ENCODE peak calls at places on chromosomes 1 and 21, in seven cellular contexts. One of them, this sample, is unnamed.

GRCh38 chr1:54212872-54213271 is 12.9 kb downstream of the MRPL37 start:
- DNase-seq in fibroblast of the aortic adventitia: no peak
- DNase-seq in bronchial epithelial cell: no peak
- DNase-seq in HL-60: no peak
- DNase-seq in fibroblast of lung: no peak
- DNase-seq in cardiac fibroblast: no peak
- DNase-seq in mucosa of descending colon: no peak
- DNase-seq in this sample: no peak

GRCh38 chr21:43193651-43194302 is 25.0 kb downstream of the CRYAA start:
- DNase-seq in fibroblast of the aortic adventitia: peak
- DNase-seq in bronchial epithelial cell: peak
- DNase-seq in HL-60: no peak
- DNase-seq in fibroblast of lung: peak
- DNase-seq in cardiac fibroblast: peak
- DNase-seq in mucosa of descending colon: peak
- DNase-seq in this sample: peak

GRCh38 chr21:36419996-36420395 is 34.8 kb downstream of the CHAF1B start:
- DNase-seq in fibroblast of the aortic adventitia: peak
- DNase-seq in bronchial epithelial cell: peak
- DNase-seq in HL-60: peak
- DNase-seq in fibroblast of lung: peak
- DNase-seq in cardiac fibroblast: peak
- DNase-seq in mucosa of descending colon: peak
- DNase-seq in this sample: peak

GRCh38 chr1:207893737-207894582 is 17.0 kb downstream of the CD34 start:
- DNase-seq in fibroblast of the aortic adventitia: no peak
- DNase-seq in bronchial epithelial cell: no peak
- DNase-seq in HL-60: no peak
- DNase-seq in fibroblast of lung: no peak
- DNase-seq in cardiac fibroblast: no peak
- DNase-seq in mucosa of descending colon: no peak
- DNase-seq in this sample: no peak

GRCh38 chr1:12697406-12697805 is 18.5 kb upstream of the AADACL3 start:
- DNase-seq in fibroblast of the aortic adventitia: peak
- DNase-seq in bronchial epithelial cell: no peak
- DNase-seq in HL-60: no peak
- DNase-seq in fibroblast of lung: no peak
- DNase-seq in cardiac fibroblast: no peak
- DNase-seq in mucosa of descending colon: no peak
- DNase-seq in this sample: peak

GRCh38 chr1:240808381-240808780 is 196.4 kb upstream of the GREM2 start:
- DNase-seq in fibroblast of the aortic adventitia: no peak
- DNase-seq in bronchial epithelial cell: no peak
- DNase-seq in HL-60: no peak
- DNase-seq in fibroblast of lung: no peak
- DNase-seq in cardiac fibroblast: no peak
- DNase-seq in mucosa of descending colon: no peak
- DNase-seq in this sample: no peak

GRCh38 chr1:71743862-71744261 is 538.5 kb downstream of the NEGR1 start:
- DNase-seq in fibroblast of the aortic adventitia: no peak
- DNase-seq in bronchial epithelial cell: no peak
- DNase-seq in HL-60: no peak
- DNase-seq in fibroblast of lung: no peak
- DNase-seq in cardiac fibroblast: no peak
- DNase-seq in mucosa of descending colon: no peak
- DNase-seq in this sample: no peak

GRCh38 chr1:28917757-28918118 is 3.4 kb downstream of the EPB41 start:
- DNase-seq in fibroblast of the aortic adventitia: no peak
- DNase-seq in bronchial epithelial cell: peak
- DNase-seq in HL-60: no peak
- DNase-seq in fibroblast of lung: no peak
- DNase-seq in cardiac fibroblast: no peak
- DNase-seq in mucosa of descending colon: no peak
- DNase-seq in this sample: no peak

GRCh38 chr1:4021153-4021894 is 121.3 kb upstream of the C1orf174 start:
- DNase-seq in fibroblast of the aortic adventitia: no peak
- DNase-seq in bronchial epithelial cell: no peak
- DNase-seq in HL-60: no peak
- DNase-seq in fibroblast of lung: no peak
- DNase-seq in cardiac fibroblast: no peak
- DNase-seq in mucosa of descending colon: no peak
- DNase-seq in this sample: no peak

GRCh38 chr1:39944410-39944809 is 10.5 kb upstream of the MFSD2A start:
- DNase-seq in fibroblast of the aortic adventitia: no peak
- DNase-seq in bronchial epithelial cell: no peak
- DNase-seq in HL-60: no peak
- DNase-seq in fibroblast of lung: no peak
- DNase-seq in cardiac fibroblast: no peak
- DNase-seq in mucosa of descending colon: no peak
- DNase-seq in this sample: no peak

GRCh38 chr1:33918368-33918767 is 54.5 kb downstream of the HMGB4 start:
- DNase-seq in fibroblast of the aortic adventitia: peak
- DNase-seq in bronchial epithelial cell: peak
- DNase-seq in HL-60: no peak
- DNase-seq in fibroblast of lung: peak
- DNase-seq in cardiac fibroblast: peak
- DNase-seq in mucosa of descending colon: no peak
- DNase-seq in this sample: peak

GRCh38 chr1:223700942-223701637 is 11.2 kb upstream of the CAPN2 start:
- DNase-seq in fibroblast of the aortic adventitia: peak
- DNase-seq in bronchial epithelial cell: peak
- DNase-seq in HL-60: no peak
- DNase-seq in fibroblast of lung: peak
- DNase-seq in cardiac fibroblast: peak
- DNase-seq in mucosa of descending colon: no peak
- DNase-seq in this sample: peak

GRCh38 chr1:63703661-63704060 is 70.2 kb upstream of the ROR1 start:
- DNase-seq in fibroblast of the aortic adventitia: no peak
- DNase-seq in bronchial epithelial cell: no peak
- DNase-seq in HL-60: no peak
- DNase-seq in fibroblast of lung: no peak
- DNase-seq in cardiac fibroblast: no peak
- DNase-seq in mucosa of descending colon: no peak
- DNase-seq in this sample: no peak

GRCh38 chr1:101112051-101112770 is 86.6 kb upstream of the DPH5 start:
- DNase-seq in fibroblast of the aortic adventitia: no peak
- DNase-seq in bronchial epithelial cell: no peak
- DNase-seq in HL-60: no peak
- DNase-seq in fibroblast of lung: no peak
- DNase-seq in cardiac fibroblast: peak
- DNase-seq in mucosa of descending colon: peak
- DNase-seq in this sample: no peak

GRCh38 chr1:158002022-158002629 is 8.7 kb downstream of the KIRREL1 start:
- DNase-seq in fibroblast of the aortic adventitia: peak
- DNase-seq in bronchial epithelial cell: peak
- DNase-seq in HL-60: no peak
- DNase-seq in fibroblast of lung: no peak
- DNase-seq in cardiac fibroblast: peak
- DNase-seq in mucosa of descending colon: no peak
- DNase-seq in this sample: no peak

GRCh38 chr1:164703415-164703814 is 144.4 kb downstream of the PBX1 start:
- DNase-seq in fibroblast of the aortic adventitia: no peak
- DNase-seq in bronchial epithelial cell: no peak
- DNase-seq in HL-60: no peak
- DNase-seq in fibroblast of lung: no peak
- DNase-seq in cardiac fibroblast: no peak
- DNase-seq in mucosa of descending colon: no peak
- DNase-seq in this sample: no peak

GRCh38 chr1:10632691-10633090 is 157.9 kb downstream of the PEX14 start:
- DNase-seq in fibroblast of the aortic adventitia: no peak
- DNase-seq in bronchial epithelial cell: no peak
- DNase-seq in HL-60: no peak
- DNase-seq in fibroblast of lung: no peak
- DNase-seq in cardiac fibroblast: no peak
- DNase-seq in mucosa of descending colon: peak
- DNase-seq in this sample: no peak

GRCh38 chr1:240465531-240465940 is 146.4 kb downstream of the GREM2 start:
- DNase-seq in fibroblast of the aortic adventitia: no peak
- DNase-seq in bronchial epithelial cell: no peak
- DNase-seq in HL-60: no peak
- DNase-seq in fibroblast of lung: peak
- DNase-seq in cardiac fibroblast: peak
- DNase-seq in mucosa of descending colon: no peak
- DNase-seq in this sample: no peak

GRCh38 chr1:25431495-25432363 is 1.0 kb downstream of the MACO1 start:
- DNase-seq in fibroblast of the aortic adventitia: peak
- DNase-seq in bronchial epithelial cell: no peak
- DNase-seq in HL-60: no peak
- DNase-seq in fibroblast of lung: no peak
- DNase-seq in cardiac fibroblast: no peak
- DNase-seq in mucosa of descending colon: peak
- DNase-seq in this sample: no peak

GRCh38 chr1:41118645-41119044 is 97.1 kb upstream of the SLFNL1 start:
- DNase-seq in fibroblast of the aortic adventitia: no peak
- DNase-seq in bronchial epithelial cell: no peak
- DNase-seq in HL-60: no peak
- DNase-seq in fibroblast of lung: no peak
- DNase-seq in cardiac fibroblast: no peak
- DNase-seq in mucosa of descending colon: no peak
- DNase-seq in this sample: no peak

GRCh38 chr1:41122148-41122547 is 100.6 kb upstream of the SLFNL1 start:
- DNase-seq in fibroblast of the aortic adventitia: no peak
- DNase-seq in bronchial epithelial cell: no peak
- DNase-seq in HL-60: no peak
- DNase-seq in fibroblast of lung: no peak
- DNase-seq in cardiac fibroblast: no peak
- DNase-seq in mucosa of descending colon: no peak
- DNase-seq in this sample: no peak

DNA sequence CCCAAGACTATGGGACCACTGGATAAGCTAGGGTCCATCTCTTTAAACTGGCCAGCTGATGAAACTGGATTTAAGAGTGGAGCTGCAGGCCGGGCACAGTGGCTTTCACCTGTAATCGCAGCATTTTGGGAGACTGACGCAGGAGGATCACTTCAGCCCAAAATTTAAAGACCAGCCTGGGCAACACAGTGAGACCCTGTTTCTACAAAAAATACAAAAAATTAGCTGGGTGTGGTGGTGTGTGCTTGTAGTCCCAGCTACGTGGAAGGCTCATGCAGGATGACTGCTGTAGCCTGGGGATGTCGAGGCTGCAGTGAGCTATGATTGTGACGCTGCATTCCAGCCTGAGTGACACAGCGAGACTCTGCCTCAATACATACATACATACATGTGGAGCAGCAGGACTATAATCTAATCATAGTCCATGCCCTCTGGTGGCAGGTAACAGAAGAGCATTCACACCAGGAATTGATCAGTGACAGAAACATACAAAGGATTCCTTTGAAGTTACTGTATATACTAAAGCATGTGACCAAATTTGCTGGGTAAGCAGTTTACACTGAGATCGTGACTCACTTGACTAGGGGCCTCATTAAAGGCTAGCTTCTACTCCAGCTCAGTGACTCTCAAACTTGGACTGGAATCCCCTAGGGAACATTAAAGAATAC is 101.5 kb upstream of the SLFNL1 start:
- DNase-seq in fibroblast of the aortic adventitia: peak
- DNase-seq in bronchial epithelial cell: peak
- DNase-seq in HL-60: no peak
- DNase-seq in fibroblast of lung: peak
- DNase-seq in cardiac fibroblast: peak
- DNase-seq in mucosa of descending colon: no peak
- DNase-seq in this sample: no peak
- TF ChIP-seq CTCF in fibroblast of the aortic adventitia: peak
- TF ChIP-seq CTCF in bronchial epithelial cell: peak
- TF ChIP-seq CTCF in HL-60: peak
- TF ChIP-seq CTCF in fibroblast of lung: peak
- TF ChIP-seq CTCF in cardiac fibroblast: peak
- TF ChIP-seq CTCF in mucosa of descending colon: peak
- TF ChIP-seq CTCF in this sample: peak

GRCh38 chr1:165738794-165739193 is 29.9 kb downstream of the TMCO1 start:
- DNase-seq in fibroblast of the aortic adventitia: no peak
- DNase-seq in bronchial epithelial cell: no peak
- DNase-seq in HL-60: no peak
- DNase-seq in fibroblast of lung: no peak
- DNase-seq in cardiac fibroblast: no peak
- DNase-seq in mucosa of descending colon: no peak
- DNase-seq in this sample: no peak
- H3K4me3 ChIP-seq in fibroblast of the aortic adventitia: no peak
- H3K4me3 ChIP-seq in bronchial epithelial cell: no peak
- H3K4me3 ChIP-seq in HL-60: no peak
- H3K4me3 ChIP-seq in fibroblast of lung: no peak
- H3K4me3 ChIP-seq in cardiac fibroblast: no peak
- H3K4me3 ChIP-seq in mucosa of descending colon: no peak
- H3K4me3 ChIP-seq in this sample: no peak

GRCh38 chr1:154750681-154751665 is 119.1 kb downstream of the KCNN3 start:
- DNase-seq in fibroblast of the aortic adventitia: no peak
- DNase-seq in bronchial epithelial cell: no peak
- DNase-seq in HL-60: no peak
- DNase-seq in fibroblast of lung: no peak
- DNase-seq in cardiac fibroblast: no peak
- DNase-seq in mucosa of descending colon: no peak
- DNase-seq in this sample: no peak

GRCh38 chr1:154747841-154748766 is 122.0 kb downstream of the KCNN3 start:
- DNase-seq in fibroblast of the aortic adventitia: no peak
- DNase-seq in bronchial epithelial cell: no peak
- DNase-seq in HL-60: no peak
- DNase-seq in fibroblast of lung: peak
- DNase-seq in cardiac fibroblast: no peak
- DNase-seq in mucosa of descending colon: no peak
- DNase-seq in this sample: no peak

GRCh38 chr1:154746620-154747299 is 123.3 kb downstream of the KCNN3 start:
- DNase-seq in fibroblast of the aortic adventitia: no peak
- DNase-seq in bronchial epithelial cell: no peak
- DNase-seq in HL-60: no peak
- DNase-seq in fibroblast of lung: no peak
- DNase-seq in cardiac fibroblast: no peak
- DNase-seq in mucosa of descending colon: no peak
- DNase-seq in this sample: no peak

GRCh38 chr1:154747380-154747779 is 122.7 kb downstream of the KCNN3 start:
- DNase-seq in fibroblast of the aortic adventitia: no peak
- DNase-seq in bronchial epithelial cell: no peak
- DNase-seq in HL-60: no peak
- DNase-seq in fibroblast of lung: no peak
- DNase-seq in cardiac fibroblast: no peak
- DNase-seq in mucosa of descending colon: no peak
- DNase-seq in this sample: no peak

GRCh38 chr1:154749078-154749760 is 120.9 kb downstream of the KCNN3 start:
- DNase-seq in fibroblast of the aortic adventitia: peak
- DNase-seq in bronchial epithelial cell: peak
- DNase-seq in HL-60: no peak
- DNase-seq in fibroblast of lung: no peak
- DNase-seq in cardiac fibroblast: peak
- DNase-seq in mucosa of descending colon: no peak
- DNase-seq in this sample: no peak
- TF ChIP-seq CTCF in fibroblast of the aortic adventitia: peak
- TF ChIP-seq CTCF in bronchial epithelial cell: peak
- TF ChIP-seq CTCF in HL-60: peak
- TF ChIP-seq CTCF in fibroblast of lung: no peak
- TF ChIP-seq CTCF in cardiac fibroblast: peak
- TF ChIP-seq CTCF in mucosa of descending colon: no peak
- TF ChIP-seq CTCF in this sample: peak

DNA sequence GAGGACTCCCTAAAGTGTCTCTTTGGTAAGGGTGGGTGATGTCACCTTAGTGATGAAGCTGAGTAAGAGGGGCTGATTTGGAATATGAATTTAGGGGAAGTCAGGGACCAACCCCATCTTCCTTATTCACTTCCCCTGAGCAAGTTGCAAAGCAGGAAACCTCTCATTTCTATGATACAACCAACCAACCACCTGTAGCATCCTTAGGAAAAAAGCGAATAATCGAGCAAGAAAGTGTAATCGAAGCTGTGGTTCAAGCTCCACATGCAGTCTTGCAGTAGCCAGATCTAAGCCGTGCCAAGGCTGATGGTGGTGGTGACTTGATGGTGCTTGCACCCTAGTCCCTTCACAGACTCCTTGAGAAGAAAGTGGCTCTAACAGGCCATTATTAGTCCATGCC is 3.2 kb downstream of the TEX35 start:
- DNase-seq in fibroblast of the aortic adventitia: no peak
- DNase-seq in bronchial epithelial cell: no peak
- DNase-seq in HL-60: no peak
- DNase-seq in fibroblast of lung: no peak
- DNase-seq in cardiac fibroblast: no peak
- DNase-seq in mucosa of descending colon: no peak
- DNase-seq in this sample: no peak
- H3K4me3 ChIP-seq in fibroblast of the aortic adventitia: no peak
- H3K4me3 ChIP-seq in bronchial epithelial cell: no peak
- H3K4me3 ChIP-seq in HL-60: no peak
- H3K4me3 ChIP-seq in fibroblast of lung: no peak
- H3K4me3 ChIP-seq in cardiac fibroblast: no peak
- H3K4me3 ChIP-seq in mucosa of descending colon: no peak
- H3K4me3 ChIP-seq in this sample: no peak

This sample was measured in BJ.